ENCODE peak calls at places on chromosomes 13 and 19, in five cellular contexts. H, S, T, V and K are unnamed samples.
A peak's percentile ranks its signal among the peaks of the same experiment; 100 is the strongest.

GRCh38 chr13:87999141-87999765 is 328.1 kb downstream of the SLITRK5 start:
- DNase-seq in S (no peak), H (no peak), V (peak; percentile 1), T (no peak), K (no peak)

GRCh38 chr13:41645313-41645712 is 188.0 kb downstream of the RGCC start:
- DNase-seq in S (peak; percentile 44), V (no peak), T (no peak), H (no peak), K (no peak)

GRCh38 chr13:51063909-51064308 is 47.2 kb downstream of the C13orf42 start:
- DNase-seq in T (no peak), S (no peak), H (no peak), V (no peak), K (no peak)

GRCh38 chr13:36421447-36421846 is 10.8 kb upstream of the CCNA1 start:
- DNase-seq in H (no peak), V (no peak), S (no peak), T (no peak), K (no peak)

GRCh38 chr19:36245210-36246005 is 30.5 kb downstream of the ZNF146 start:
- DNase-seq in S (no peak), H (no peak), T (no peak), V (peak; percentile 93), K (peak; percentile 84)

GRCh38 chr19:54653181-54653809 is 9.5 kb upstream of the LILRB4 start:
- DNase-seq in T (no peak), S (no peak), H (no peak), V (no peak), K (no peak)

GRCh38 chr13:102405499-102406079 is 3.7 kb upstream of the FGF14 start:
- DNase-seq in V (peak; percentile 9), T (peak; percentile 42), S (no peak), H (peak; percentile 67), K (peak; percentile 41)

GRCh38 chr19:10593820-10594637 is 6.9 kb upstream of the AP1M2 start:
- DNase-seq in V (peak; percentile 68), T (no peak), S (no peak), H (no peak), K (no peak)

GRCh38 chr13:102914629-102914935 is 68.8 kb downstream of the ERCC5 start:
- DNase-seq in H (no peak), T (no peak), S (no peak), V (peak; percentile 76), K (no peak)

GRCh38 chr19:3183721-3184641 is 1.7 kb upstream of the NCLN start:
- DNase-seq in S (no peak), H (no peak), T (no peak), V (no peak), K (no peak)

GRCh38 chr13:105774739-105775460 is 760.6 kb downstream of the EFNB2 start:
- DNase-seq in S (no peak), V (peak; percentile 14), T (no peak), H (no peak), K (no peak)

GRCh38 chr19:3556978-3557460 is 367 bp downstream of the MFSD12 start:
- DNase-seq in S (peak; percentile 61), H (peak; percentile 41), V (peak; percentile 49), T (no peak), K (peak; percentile 80)

GRCh38 chr13:46385946-46386345 is 1.1 kb downstream of the RUBCNL start:
- DNase-seq in S (no peak), H (no peak), T (no peak), V (peak; percentile 55), K (no peak)

GRCh38 chr19:10836478-10837325 is 690 bp upstream of the TMED1 start:
- DNase-seq in S (peak; percentile 90), V (no peak), T (no peak), H (peak; percentile 83), K (peak; percentile 81)

GRCh38 chr19:45496349-45496953 is 396 bp downstream of the RTN2 start:
- DNase-seq in H (peak; percentile 86), T (peak; percentile 67), S (peak; percentile 49), V (peak; percentile 84), K (peak; percentile 67)

GRCh38 chr19:47729799-47730520 is 15.4 kb upstream of the NOP53 start:
- DNase-seq in H (peak; percentile 75), S (peak; percentile 74), V (peak; percentile 84), T (peak; percentile 86), K (peak; percentile 92)

GRCh38 chr19:1164684-1165531 is 9.2 kb downstream of the SBNO2 start:
- DNase-seq in H (no peak), S (peak; percentile 31), T (no peak), V (no peak), K (peak; percentile 11)

GRCh38 chr13:47945738-47946137 is 55.3 kb downstream of the SUCLA2 start:
- DNase-seq in S (no peak), V (no peak), H (no peak), T (no peak), K (no peak)

GRCh38 chr13:28488376-28489005 is 6.4 kb downstream of the FLT1 start:
- DNase-seq in T (no peak), H (no peak), S (no peak), V (no peak), K (no peak)

GRCh38 chr13:75771818-75772217 is 135.7 kb downstream of the LMO7 start:
- DNase-seq in V (no peak), H (no peak), S (no peak), T (no peak), K (no peak)